ENCODE peak calls at places on chromosomes 5 and 9, in five cellular contexts. W is H1, R is NT2/D1, U is HepG2, X is GM12878. A is an unnamed sample.

GRCh38 chr5:103139264-103139865 is 19.3 kb downstream of the PPIP5K2 start:
- DNase-seq in W (peak), R (no peak), U (peak), X (peak), A (peak)

GRCh38 chr9:89153618-89154017 is 25.0 kb downstream of the SHC3 start:
- DNase-seq in W (no peak), R (no peak), U (no peak), X (no peak), A (no peak)

GRCh38 chr9:95570646-95571045 is 53.9 kb upstream of the PTCH1 start:
- DNase-seq in W (no peak), R (no peak), U (no peak), X (no peak), A (no peak)

GRCh38 chr5:176559683-176560082 is 10.5 kb downstream of the CDHR2 start:
- DNase-seq in W (no peak), R (no peak), U (no peak), X (no peak), A (no peak)

GRCh38 chr5:124661317-124662141 is 84.9 kb downstream of the ZNF608 start:
- DNase-seq in W (no peak), R (peak), U (peak), X (no peak), A (no peak)

GRCh38 chr5:115842089-115842881 is 550 bp downstream of the AP3S1 start:
- DNase-seq in W (peak), R (peak), U (peak), X (no peak), A (peak)

GRCh38 chr9:129656795-129657390 is 8.6 kb upstream of the PRRX2 start:
- DNase-seq in W (no peak), R (no peak), U (peak), X (no peak), A (no peak)

GRCh38 chr5:151093476-151093889 is 12.6 kb upstream of the TNIP1 start:
- DNase-seq in W (no peak), R (no peak), U (no peak), X (no peak), A (no peak)

GRCh38 chr9:35774907-35775635 is 16.3 kb upstream of the NPR2 start:
- DNase-seq in W (peak), R (no peak), U (no peak), X (no peak), A (no peak)

GRCh38 chr9:109733690-109734089 is 46.3 kb upstream of the PALM2AKAP2 start:
- DNase-seq in W (no peak), R (no peak), U (no peak), X (no peak), A (no peak)

GRCh38 chr5:91670565-91670964 is 287.4 kb upstream of the ARRDC3 start:
- DNase-seq in W (peak), R (no peak), U (no peak), X (no peak), A (peak)

GRCh38 chr9:128153947-128154695 is 4.9 kb downstream of the LCN2 start:
- DNase-seq in W (no peak), R (no peak), U (no peak), X (no peak), A (no peak)

GRCh38 chr5:158080112-158080511 is 221.2 kb upstream of the CLINT1 start:
- DNase-seq in W (peak), R (peak), U (no peak), X (no peak), A (no peak)

GRCh38 chr5:145847499-145848497 is 12.7 kb upstream of the PRELID2 start:
- DNase-seq in W (no peak), R (no peak), U (no peak), X (no peak), A (no peak)

GRCh38 chr9:130408669-130409068 is 36.1 kb upstream of the ASS1 start:
- DNase-seq in W (no peak), R (no peak), U (no peak), X (no peak), A (no peak)

GRCh38 chr9:104025945-104026344 is 68.2 kb upstream of the SMC2 start:
- DNase-seq in W (no peak), R (no peak), U (no peak), X (no peak), A (no peak)

GRCh38 chr9:2234371-2234893 is 219.3 kb downstream of the SMARCA2 start:
- DNase-seq in W (no peak), R (no peak), U (no peak), X (no peak), A (no peak)

GRCh38 chr9:103707181-103707580 is 386.9 kb upstream of the SMC2 start:
- DNase-seq in W (no peak), R (no peak), U (no peak), X (no peak), A (no peak)

GRCh38 chr5:152547202-152547601 is 142.1 kb upstream of the NMUR2 start:
- DNase-seq in W (no peak), R (no peak), U (no peak), X (no peak), A (no peak)

GRCh38 chr5:38548064-38548759 is 8.2 kb downstream of the LIFR start:
- DNase-seq in W (no peak), R (no peak), U (no peak), X (no peak), A (no peak)

GRCh38 chr5:83548556-83548955 is 77.0 kb downstream of the VCAN start:
- DNase-seq in W (no peak), R (no peak), U (no peak), X (no peak), A (no peak)

GRCh38 chr5:159971038-159971437 is 37.9 kb upstream of the TTC1 start:
- DNase-seq in W (no peak), R (no peak), U (no peak), X (no peak), A (no peak)

GRCh38 chr9:96061293-96061987 is 185.9 kb downstream of the ERCC6L2 start:
- DNase-seq in W (peak), R (peak), U (peak), X (no peak), A (peak)

GRCh38 chr5:14036514-14036913 is 92.0 kb upstream of the DNAH5 start:
- DNase-seq in W (no peak), R (peak), U (no peak), X (no peak), A (no peak)

GRCh38 chr9:106697799-106698591 is 165.0 kb upstream of the ZNF462 start:
- DNase-seq in W (no peak), R (no peak), U (no peak), X (no peak), A (peak)

GRCh38 chr9:120477534-120478001 is 102.4 kb downstream of the CDK5RAP2 start:
- DNase-seq in W (peak), R (peak), U (peak), X (no peak), A (peak)

GRCh38 chr9:95508242-95508967 is 8.4 kb downstream of the PTCH1 start:
- DNase-seq in W (peak), R (no peak), U (no peak), X (no peak), A (no peak)

GRCh38 chr5:58357121-58357520 is 102.8 kb downstream of the PLK2 start:
- DNase-seq in W (no peak), R (no peak), U (no peak), X (no peak), A (no peak)

GRCh38 chr5:170747851-170748250 is 35.7 kb upstream of the GABRP start:
- DNase-seq in W (peak), R (no peak), U (peak), X (no peak), A (peak)
- TF ChIP-seq SUZ12 in W (no peak), R (no peak), U (no peak), X (no peak), A (no peak)

GRCh38 chr9:131469369-131469768 is 33.3 kb upstream of the POMT1 start:
- DNase-seq in W (no peak), R (no peak), U (no peak), X (no peak), A (no peak)
- TF ChIP-seq SUZ12 in W (no peak), R (no peak), U (no peak), X (no peak), A (no peak)

DNA sequence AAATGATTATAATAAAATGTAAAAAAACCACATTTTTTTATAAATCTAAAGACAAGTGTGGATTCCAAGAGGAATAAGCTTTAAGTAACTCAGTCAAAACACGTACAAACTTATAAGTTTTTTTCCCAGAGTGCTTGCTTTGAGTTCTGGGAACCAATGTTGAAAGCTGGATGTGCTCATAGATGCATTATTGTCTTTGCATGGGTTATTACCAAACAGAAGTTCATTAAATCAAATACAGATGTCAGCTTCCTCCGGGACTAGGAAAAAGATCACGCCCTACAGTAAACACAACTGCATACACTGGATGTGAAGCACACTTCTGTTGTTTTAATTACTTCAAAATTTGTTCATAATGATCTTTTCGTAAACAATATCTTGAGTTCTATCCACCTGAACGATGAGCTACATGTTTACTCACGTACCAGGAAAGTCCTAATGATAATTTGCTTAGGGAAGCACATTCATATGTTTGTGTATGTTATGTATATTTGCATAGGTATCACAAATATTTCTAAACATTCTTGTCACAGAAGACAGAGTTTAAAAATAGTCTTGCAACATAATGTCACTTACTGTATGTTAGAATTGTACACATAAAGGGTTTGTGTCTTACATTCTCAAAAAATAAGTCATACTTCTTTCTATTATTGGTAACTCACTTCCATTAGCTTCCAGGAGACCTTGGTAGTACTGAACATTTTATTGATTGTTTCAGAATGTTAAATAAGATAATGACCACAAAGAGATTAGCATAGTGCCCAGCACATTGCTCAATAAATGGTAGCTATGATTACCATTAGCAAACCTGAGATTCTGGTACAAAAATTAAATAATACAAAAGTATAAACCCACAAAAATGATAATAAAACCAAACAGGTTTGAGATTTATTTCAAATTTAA is 427.4 kb downstream of the CETN3 start:
- DNase-seq in W (no peak), R (no peak), U (no peak), X (no peak), A (no peak)
- TF ChIP-seq SUZ12 in W (no peak), R (no peak), U (no peak), X (no peak), A (no peak)

DNA sequence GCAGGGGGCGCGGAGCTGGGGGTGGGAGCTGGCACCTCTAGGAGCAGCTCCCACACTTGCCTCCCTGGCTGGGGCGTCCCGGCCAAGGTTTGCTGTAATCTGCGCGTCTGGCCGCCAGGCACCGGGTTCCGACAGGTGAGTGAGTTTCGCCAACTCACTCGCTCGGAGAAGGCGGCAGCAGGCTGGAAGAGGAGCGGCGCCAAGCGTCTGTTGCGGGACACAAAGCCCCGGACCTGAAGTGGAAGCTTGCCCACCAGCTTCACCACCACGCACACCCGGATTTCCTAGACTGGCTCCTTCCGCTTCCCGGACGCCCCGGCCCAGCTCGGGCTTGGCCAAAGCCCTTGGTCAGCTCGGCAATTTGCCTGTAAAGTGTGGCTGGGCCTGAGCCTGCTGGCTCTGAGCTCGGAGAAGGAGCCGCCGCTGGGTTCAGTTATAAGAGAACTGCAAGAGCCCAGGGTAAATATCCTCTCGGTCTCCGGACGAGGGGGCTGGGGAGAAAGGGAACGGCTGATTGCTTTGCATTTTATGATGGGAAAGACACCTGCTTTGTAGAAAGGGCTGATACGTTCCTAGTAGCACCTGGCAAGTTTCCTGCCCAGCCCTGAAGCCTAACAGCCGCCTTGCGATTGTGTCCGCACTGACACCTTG is 461 bp upstream of the GNA14 start:
- DNase-seq in W (peak), R (no peak), U (no peak), X (no peak), A (no peak)
- TF ChIP-seq SUZ12 in W (peak), R (no peak), U (no peak), X (no peak), A (no peak)

DNA sequence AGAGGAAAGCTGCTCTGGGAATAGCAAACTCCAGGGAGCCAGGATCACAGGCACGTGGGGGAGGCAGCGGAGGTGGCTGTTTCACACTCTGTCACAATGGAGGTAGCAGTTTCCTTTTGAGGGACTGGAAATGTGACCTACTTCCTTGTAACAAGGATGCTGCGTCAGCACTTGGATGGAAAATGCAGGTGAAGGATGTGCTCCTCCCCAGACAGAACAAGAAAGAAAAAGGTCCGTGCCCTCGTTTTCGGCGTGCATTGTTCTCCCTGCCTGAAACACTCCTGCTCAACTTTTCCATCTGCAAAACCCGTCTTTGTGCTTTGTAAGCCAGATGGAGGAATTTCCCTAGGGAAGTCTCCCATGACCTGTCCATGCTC is 55.1 kb upstream of the SH3PXD2B start:
- DNase-seq in W (no peak), R (no peak), U (no peak), X (no peak), A (no peak)
- TF ChIP-seq SUZ12 in W (no peak), R (no peak), U (no peak), X (no peak), A (no peak)

DNA sequence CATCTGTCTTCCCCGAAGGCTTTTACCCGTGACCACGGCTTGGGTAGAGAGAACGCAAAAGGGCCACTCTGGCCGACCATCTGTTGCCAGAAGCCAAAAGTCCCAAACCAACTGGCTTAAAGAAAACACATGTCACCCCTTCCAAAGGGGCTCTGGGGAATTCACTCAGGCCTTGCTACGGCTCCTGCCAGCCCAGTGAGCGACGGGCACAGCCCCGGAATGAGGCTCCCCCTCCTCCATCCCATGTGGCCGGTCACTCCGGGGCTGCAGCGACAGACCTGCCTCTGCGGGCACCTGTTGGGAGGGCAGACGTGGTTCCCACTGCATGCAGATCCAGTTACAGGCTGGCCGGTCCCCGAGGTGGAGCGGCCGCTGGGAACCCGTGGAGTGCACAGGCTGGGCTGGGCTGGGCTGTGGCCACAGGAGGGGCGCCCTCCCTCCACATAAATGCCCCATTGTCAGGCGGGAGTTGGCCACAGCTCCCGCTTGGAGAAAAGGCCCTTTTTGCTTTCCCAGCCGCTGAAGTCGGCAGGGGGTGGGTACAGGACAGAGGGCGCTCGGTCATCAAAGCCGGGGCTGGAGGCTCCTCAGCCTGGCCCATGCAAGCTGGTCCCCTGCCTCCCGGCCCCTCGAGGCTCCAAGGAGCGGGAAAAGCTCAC is 19.9 kb downstream of the NOTCH1 start:
- DNase-seq in W (no peak), R (no peak), U (peak), X (no peak), A (no peak)
- TF ChIP-seq SUZ12 in W (no peak), R (no peak), U (no peak), X (no peak), A (no peak)

DNA sequence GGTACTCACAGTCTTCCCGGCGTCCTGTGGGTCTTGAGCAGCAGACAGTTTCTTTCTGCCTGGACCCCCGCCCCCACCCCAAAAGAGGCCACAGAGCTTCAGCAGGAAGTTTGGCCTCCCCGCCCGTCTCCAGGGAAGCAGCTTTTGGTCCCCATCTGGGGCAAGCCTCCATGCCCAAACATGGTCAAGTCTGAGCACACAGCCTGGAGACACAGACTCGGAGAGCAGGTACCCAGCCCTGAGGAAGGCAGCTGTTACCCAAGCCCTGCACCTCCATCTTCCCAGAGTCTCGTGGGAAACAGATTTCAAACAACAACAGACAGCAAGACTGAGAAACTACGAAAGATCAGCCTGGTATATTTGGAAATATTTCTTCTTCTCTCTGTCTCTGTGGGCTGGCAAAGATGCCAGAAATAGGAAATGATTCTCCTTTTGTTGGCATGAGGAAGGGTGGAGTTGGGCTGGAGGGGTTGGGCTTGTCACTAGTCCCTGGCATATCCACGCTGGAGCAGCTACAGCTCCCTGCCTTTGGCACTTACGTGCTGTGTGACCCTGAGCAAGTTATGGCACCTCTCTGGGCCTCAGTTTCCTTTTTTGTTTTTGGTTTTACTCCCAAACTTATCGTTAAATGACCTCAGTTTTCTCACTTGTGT is at the start of gene KCNMB1:
- DNase-seq in W (no peak), R (no peak), U (no peak), X (no peak), A (no peak)
- TF ChIP-seq SUZ12 in W (no peak), R (no peak), U (no peak), X (no peak), A (no peak)

DNA sequence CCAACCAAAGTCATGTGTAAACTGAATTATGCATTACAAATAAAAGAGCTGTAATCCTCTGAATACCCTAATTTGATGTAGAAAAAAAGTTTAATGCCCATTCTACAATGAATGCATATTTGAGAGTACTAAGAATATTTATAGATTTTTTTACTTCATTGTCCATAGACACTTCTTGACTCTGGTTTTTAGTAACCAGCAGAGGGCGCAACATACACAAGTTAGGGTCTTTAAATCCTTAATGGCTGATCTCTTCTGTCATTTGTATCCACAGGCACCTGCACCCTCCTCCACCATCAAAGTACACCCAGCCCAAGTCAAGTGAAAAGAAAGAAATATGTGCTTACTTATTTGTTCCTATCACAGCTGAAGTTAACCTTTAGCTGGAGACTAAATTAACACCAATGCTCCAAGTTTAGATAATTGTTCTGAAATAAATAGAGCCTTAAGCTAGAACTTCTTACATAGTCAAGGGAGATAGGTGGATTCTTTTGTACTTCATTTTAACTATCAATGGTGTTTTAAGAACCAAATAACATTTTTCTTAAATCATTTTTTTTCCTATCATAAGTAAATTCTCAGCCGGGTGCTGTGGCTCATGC is 524.2 kb upstream of the DAB2 start:
- DNase-seq in W (no peak), R (peak), U (peak), X (peak), A (peak)
- TF ChIP-seq SUZ12 in W (no peak), R (no peak), U (no peak), X (no peak), A (no peak)